ENCODE peak calls at places on chromosomes 3 and 15, in nine cellular contexts. One of them, this sample, is unnamed.
A peak's percentile ranks its signal among the peaks of the same experiment; 100 is the strongest.

GRCh38 chr3:184993394-184993793 is 159.5 kb downstream of the C3orf70 start:
- DNase-seq in GM13977: no peak
- DNase-seq in CD8-positive, alpha-beta T cell: no peak
- DNase-seq in uterus: no peak
- DNase-seq in Peyer's patch: no peak
- DNase-seq in SK-N-SH: no peak
- DNase-seq in adrenal gland: no peak
- DNase-seq in endodermal cell: no peak
- DNase-seq in epithelial cell of esophagus: no peak
- DNase-seq in this sample: no peak

GRCh38 chr3:24830230-24831152 is 335.8 kb upstream of the THRB start:
- DNase-seq in GM13977: peak; percentile 11
- DNase-seq in CD8-positive, alpha-beta T cell: no peak
- DNase-seq in uterus: no peak
- DNase-seq in Peyer's patch: no peak
- DNase-seq in SK-N-SH: peak; percentile 75
- DNase-seq in adrenal gland: no peak
- DNase-seq in endodermal cell: peak; percentile 58
- DNase-seq in epithelial cell of esophagus: peak; percentile 5
- DNase-seq in this sample: no peak

GRCh38 chr3:54202029-54202428 is 79.7 kb downstream of the CACNA2D3 start:
- DNase-seq in GM13977: no peak
- DNase-seq in CD8-positive, alpha-beta T cell: no peak
- DNase-seq in uterus: no peak
- DNase-seq in Peyer's patch: no peak
- DNase-seq in SK-N-SH: no peak
- DNase-seq in adrenal gland: no peak
- DNase-seq in endodermal cell: no peak
- DNase-seq in epithelial cell of esophagus: no peak
- DNase-seq in this sample: no peak

GRCh38 chr3:65020233-65020632 is 332.4 kb upstream of the ADAMTS9 start:
- DNase-seq in GM13977: no peak
- DNase-seq in CD8-positive, alpha-beta T cell: no peak
- DNase-seq in uterus: peak; percentile 46
- DNase-seq in Peyer's patch: no peak
- DNase-seq in SK-N-SH: no peak
- DNase-seq in adrenal gland: no peak
- DNase-seq in endodermal cell: no peak
- DNase-seq in epithelial cell of esophagus: no peak
- DNase-seq in this sample: no peak

GRCh38 chr15:47460775-47461174 is 256.5 kb upstream of the SEMA6D start:
- DNase-seq in GM13977: no peak
- DNase-seq in CD8-positive, alpha-beta T cell: no peak
- DNase-seq in uterus: no peak
- DNase-seq in Peyer's patch: no peak
- DNase-seq in SK-N-SH: no peak
- DNase-seq in adrenal gland: no peak
- DNase-seq in endodermal cell: no peak
- DNase-seq in epithelial cell of esophagus: peak; percentile 81
- DNase-seq in this sample: no peak

GRCh38 chr3:190831225-190831624 is 31.3 kb downstream of the GMNC start:
- DNase-seq in GM13977: no peak
- DNase-seq in CD8-positive, alpha-beta T cell: no peak
- DNase-seq in uterus: no peak
- DNase-seq in Peyer's patch: no peak
- DNase-seq in SK-N-SH: no peak
- DNase-seq in adrenal gland: no peak
- DNase-seq in endodermal cell: no peak
- DNase-seq in epithelial cell of esophagus: no peak
- DNase-seq in this sample: no peak

GRCh38 chr15:57521503-57521902 is 70.2 kb upstream of the MYZAP start:
- DNase-seq in GM13977: no peak
- DNase-seq in CD8-positive, alpha-beta T cell: no peak
- DNase-seq in uterus: no peak
- DNase-seq in Peyer's patch: no peak
- DNase-seq in SK-N-SH: no peak
- DNase-seq in adrenal gland: no peak
- DNase-seq in endodermal cell: no peak
- DNase-seq in epithelial cell of esophagus: no peak
- DNase-seq in this sample: no peak

GRCh38 chr3:129606522-129607390 is at the start of gene PLXND1:
- DNase-seq in GM13977: peak; percentile 89
- DNase-seq in CD8-positive, alpha-beta T cell: peak; percentile 22
- DNase-seq in uterus: peak; percentile 75
- DNase-seq in Peyer's patch: peak; percentile 73
- DNase-seq in SK-N-SH: peak; percentile 94
- DNase-seq in adrenal gland: peak; percentile 74
- DNase-seq in endodermal cell: peak; percentile 91
- DNase-seq in epithelial cell of esophagus: peak; percentile 26
- DNase-seq in this sample: peak; percentile 79

GRCh38 chr15:68465861-68466560 is 34.0 kb upstream of the ITGA11 start:
- DNase-seq in GM13977: no peak
- DNase-seq in CD8-positive, alpha-beta T cell: no peak
- DNase-seq in uterus: peak; percentile 52
- DNase-seq in Peyer's patch: no peak
- DNase-seq in SK-N-SH: no peak
- DNase-seq in adrenal gland: no peak
- DNase-seq in endodermal cell: no peak
- DNase-seq in epithelial cell of esophagus: no peak
- DNase-seq in this sample: no peak

GRCh38 chr3:59017617-59017984 is 32.2 kb downstream of the CFAP20DC start:
- DNase-seq in GM13977: no peak
- DNase-seq in CD8-positive, alpha-beta T cell: no peak
- DNase-seq in uterus: no peak
- DNase-seq in Peyer's patch: no peak
- DNase-seq in SK-N-SH: no peak
- DNase-seq in adrenal gland: no peak
- DNase-seq in endodermal cell: no peak
- DNase-seq in epithelial cell of esophagus: no peak
- DNase-seq in this sample: no peak

GRCh38 chr15:29925227-29926082 is 103.2 kb upstream of the TJP1 start:
- DNase-seq in GM13977: no peak
- DNase-seq in CD8-positive, alpha-beta T cell: no peak
- DNase-seq in uterus: peak; percentile 67
- DNase-seq in Peyer's patch: peak; percentile 80
- DNase-seq in SK-N-SH: peak; percentile 79
- DNase-seq in adrenal gland: peak; percentile 73
- DNase-seq in endodermal cell: peak; percentile 97
- DNase-seq in epithelial cell of esophagus: peak; percentile 95
- DNase-seq in this sample: peak; percentile 23

GRCh38 chr3:160434071-160434470 is 15.5 kb downstream of the TRIM59 start:
- DNase-seq in GM13977: no peak
- DNase-seq in CD8-positive, alpha-beta T cell: no peak
- DNase-seq in uterus: no peak
- DNase-seq in Peyer's patch: no peak
- DNase-seq in SK-N-SH: no peak
- DNase-seq in adrenal gland: no peak
- DNase-seq in endodermal cell: no peak
- DNase-seq in epithelial cell of esophagus: peak; percentile 28
- DNase-seq in this sample: no peak

GRCh38 chr3:63654931-63655330 is 2.5 kb downstream of the SNTN start:
- DNase-seq in GM13977: no peak
- DNase-seq in CD8-positive, alpha-beta T cell: no peak
- DNase-seq in uterus: no peak
- DNase-seq in Peyer's patch: no peak
- DNase-seq in SK-N-SH: no peak
- DNase-seq in adrenal gland: no peak
- DNase-seq in endodermal cell: no peak
- DNase-seq in epithelial cell of esophagus: no peak
- DNase-seq in this sample: no peak

GRCh38 chr3:26984601-26985000 is 362.0 kb downstream of the LRRC3B start:
- DNase-seq in GM13977: no peak
- DNase-seq in CD8-positive, alpha-beta T cell: no peak
- DNase-seq in uterus: no peak
- DNase-seq in Peyer's patch: no peak
- DNase-seq in SK-N-SH: no peak
- DNase-seq in adrenal gland: no peak
- DNase-seq in endodermal cell: no peak
- DNase-seq in epithelial cell of esophagus: no peak
- DNase-seq in this sample: no peak

GRCh38 chr15:63276342-63277043 is 912 bp upstream of the APH1B start:
- DNase-seq in GM13977: no peak
- DNase-seq in CD8-positive, alpha-beta T cell: no peak
- DNase-seq in uterus: no peak
- DNase-seq in Peyer's patch: no peak
- DNase-seq in SK-N-SH: no peak
- DNase-seq in adrenal gland: no peak
- DNase-seq in endodermal cell: no peak
- DNase-seq in epithelial cell of esophagus: no peak
- DNase-seq in this sample: no peak

GRCh38 chr15:77019476-77020331 is 24.8 kb downstream of the PSTPIP1 start:
- DNase-seq in GM13977: no peak
- DNase-seq in CD8-positive, alpha-beta T cell: no peak
- DNase-seq in uterus: no peak
- DNase-seq in Peyer's patch: no peak
- DNase-seq in SK-N-SH: no peak
- DNase-seq in adrenal gland: no peak
- DNase-seq in endodermal cell: peak; percentile 44
- DNase-seq in epithelial cell of esophagus: no peak
- DNase-seq in this sample: no peak

GRCh38 chr3:195870442-195870841 is 37.9 kb downstream of the TNK2 start:
- DNase-seq in GM13977: no peak
- DNase-seq in CD8-positive, alpha-beta T cell: no peak
- DNase-seq in uterus: no peak
- DNase-seq in Peyer's patch: no peak
- DNase-seq in SK-N-SH: no peak
- DNase-seq in adrenal gland: no peak
- DNase-seq in endodermal cell: no peak
- DNase-seq in epithelial cell of esophagus: peak; percentile 84
- DNase-seq in this sample: no peak

DNA sequence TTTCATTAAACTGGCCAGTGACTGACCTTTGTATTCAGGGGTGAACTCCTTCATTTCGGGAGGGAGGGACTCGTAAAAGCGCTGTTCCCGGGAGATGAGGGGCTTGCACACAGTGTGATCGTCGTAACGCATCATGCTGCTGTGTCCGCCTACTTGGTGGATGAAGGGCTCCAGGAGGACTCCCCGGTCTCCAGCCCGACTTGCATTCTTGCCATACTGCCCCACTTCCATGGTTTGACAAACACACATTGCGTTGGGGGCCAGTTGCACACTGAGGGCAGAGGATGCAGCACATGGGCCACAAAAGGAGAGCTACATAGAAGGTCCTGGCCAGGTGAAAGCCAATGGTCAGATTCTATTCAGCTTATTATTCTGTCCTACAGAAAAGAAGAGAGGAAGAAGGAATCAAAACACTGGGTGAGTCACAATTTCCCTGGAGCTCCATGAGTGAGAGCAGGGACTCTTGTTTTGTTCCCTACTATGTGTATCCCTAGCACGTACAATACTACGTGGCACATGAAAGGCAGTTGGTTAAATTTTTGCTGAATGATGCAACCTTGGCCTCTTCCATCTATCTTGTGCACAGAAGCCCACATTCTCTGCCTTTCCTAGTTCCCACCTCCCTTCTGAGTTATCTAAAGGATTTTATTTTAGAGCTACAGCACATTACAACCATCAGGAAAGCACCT is 24.2 kb upstream of the GMPPB start:
- DNase-seq in GM13977: no peak
- DNase-seq in CD8-positive, alpha-beta T cell: no peak
- DNase-seq in uterus: no peak
- DNase-seq in Peyer's patch: no peak
- DNase-seq in SK-N-SH: no peak
- DNase-seq in adrenal gland: no peak
- DNase-seq in endodermal cell: no peak
- DNase-seq in epithelial cell of esophagus: peak; percentile 82
- DNase-seq in this sample: no peak
- TF ChIP-seq CTCF in GM13977: no peak
- TF ChIP-seq CTCF in CD8-positive, alpha-beta T cell: no peak
- TF ChIP-seq CTCF in uterus: no peak
- TF ChIP-seq CTCF in Peyer's patch: no peak
- TF ChIP-seq CTCF in SK-N-SH: no peak
- TF ChIP-seq CTCF in adrenal gland: no peak
- TF ChIP-seq CTCF in endodermal cell: no peak
- TF ChIP-seq CTCF in epithelial cell of esophagus: no peak
- TF ChIP-seq CTCF in this sample: no peak

GRCh38 chr3:29871087-29871486 is 590.2 kb downstream of the RBMS3 start:
- DNase-seq in GM13977: no peak
- DNase-seq in CD8-positive, alpha-beta T cell: no peak
- DNase-seq in uterus: no peak
- DNase-seq in Peyer's patch: no peak
- DNase-seq in SK-N-SH: no peak
- DNase-seq in adrenal gland: no peak
- DNase-seq in endodermal cell: no peak
- DNase-seq in epithelial cell of esophagus: no peak
- DNase-seq in this sample: no peak
- TF ChIP-seq CTCF in GM13977: no peak
- TF ChIP-seq CTCF in CD8-positive, alpha-beta T cell: no peak
- TF ChIP-seq CTCF in uterus: no peak
- TF ChIP-seq CTCF in Peyer's patch: no peak
- TF ChIP-seq CTCF in SK-N-SH: no peak
- TF ChIP-seq CTCF in adrenal gland: no peak
- TF ChIP-seq CTCF in endodermal cell: peak; percentile 25
- TF ChIP-seq CTCF in epithelial cell of esophagus: no peak
- TF ChIP-seq CTCF in this sample: no peak

GRCh38 chr3:31559872-31560534 is 27.3 kb downstream of the STT3B start:
- DNase-seq in GM13977: no peak
- DNase-seq in CD8-positive, alpha-beta T cell: no peak
- DNase-seq in uterus: no peak
- DNase-seq in Peyer's patch: no peak
- DNase-seq in SK-N-SH: no peak
- DNase-seq in adrenal gland: no peak
- DNase-seq in endodermal cell: no peak
- DNase-seq in epithelial cell of esophagus: no peak
- DNase-seq in this sample: no peak

GRCh38 chr3:31561891-31562290 is 29.2 kb downstream of the STT3B start:
- DNase-seq in GM13977: no peak
- DNase-seq in CD8-positive, alpha-beta T cell: no peak
- DNase-seq in uterus: no peak
- DNase-seq in Peyer's patch: no peak
- DNase-seq in SK-N-SH: no peak
- DNase-seq in adrenal gland: no peak
- DNase-seq in endodermal cell: peak; percentile 77
- DNase-seq in epithelial cell of esophagus: no peak
- DNase-seq in this sample: no peak

GRCh38 chr3:31565288-31565687 is 32.6 kb downstream of the STT3B start:
- DNase-seq in GM13977: no peak
- DNase-seq in CD8-positive, alpha-beta T cell: no peak
- DNase-seq in uterus: no peak
- DNase-seq in Peyer's patch: no peak
- DNase-seq in SK-N-SH: no peak
- DNase-seq in adrenal gland: no peak
- DNase-seq in endodermal cell: no peak
- DNase-seq in epithelial cell of esophagus: peak; percentile 13
- DNase-seq in this sample: no peak

GRCh38 chr3:31567036-31567435 is 34.3 kb downstream of the STT3B start:
- DNase-seq in GM13977: no peak
- DNase-seq in CD8-positive, alpha-beta T cell: no peak
- DNase-seq in uterus: no peak
- DNase-seq in Peyer's patch: peak; percentile 47
- DNase-seq in SK-N-SH: peak; percentile 15
- DNase-seq in adrenal gland: no peak
- DNase-seq in endodermal cell: peak; percentile 68
- DNase-seq in epithelial cell of esophagus: peak; percentile 14
- DNase-seq in this sample: no peak

GRCh38 chr3:31562525-31562924 is 29.8 kb downstream of the STT3B start:
- DNase-seq in GM13977: no peak
- DNase-seq in CD8-positive, alpha-beta T cell: peak; percentile 14
- DNase-seq in uterus: no peak
- DNase-seq in Peyer's patch: peak; percentile 56
- DNase-seq in SK-N-SH: no peak
- DNase-seq in adrenal gland: no peak
- DNase-seq in endodermal cell: peak; percentile 92
- DNase-seq in epithelial cell of esophagus: no peak
- DNase-seq in this sample: no peak
- TF ChIP-seq CTCF in GM13977: no peak
- TF ChIP-seq CTCF in CD8-positive, alpha-beta T cell: no peak
- TF ChIP-seq CTCF in uterus: no peak
- TF ChIP-seq CTCF in Peyer's patch: no peak
- TF ChIP-seq CTCF in SK-N-SH: no peak
- TF ChIP-seq CTCF in adrenal gland: no peak
- TF ChIP-seq CTCF in endodermal cell: peak; percentile 76
- TF ChIP-seq CTCF in epithelial cell of esophagus: no peak
- TF ChIP-seq CTCF in this sample: no peak

GRCh38 chr15:72846027-72846426 is 62.5 kb upstream of the ADPGK start:
- DNase-seq in GM13977: no peak
- DNase-seq in CD8-positive, alpha-beta T cell: no peak
- DNase-seq in uterus: no peak
- DNase-seq in Peyer's patch: no peak
- DNase-seq in SK-N-SH: no peak
- DNase-seq in adrenal gland: no peak
- DNase-seq in endodermal cell: no peak
- DNase-seq in epithelial cell of esophagus: no peak
- DNase-seq in this sample: no peak
- TF ChIP-seq CTCF in GM13977: no peak
- TF ChIP-seq CTCF in CD8-positive, alpha-beta T cell: no peak
- TF ChIP-seq CTCF in uterus: no peak
- TF ChIP-seq CTCF in Peyer's patch: no peak
- TF ChIP-seq CTCF in SK-N-SH: no peak
- TF ChIP-seq CTCF in adrenal gland: no peak
- TF ChIP-seq CTCF in endodermal cell: no peak
- TF ChIP-seq CTCF in epithelial cell of esophagus: no peak
- TF ChIP-seq CTCF in this sample: no peak

This sample was measured in GM10248.